ENCODE peak calls at places on chromosomes 7 and 10, in five cellular contexts. X is thyroid gland, P is ovary, T is upper lobe of left lung, D is psoas muscle. M is an unnamed sample.

GRCh38 chr10:49280001-49280408 is 19.0 kb upstream of the C10orf71 start:
- DNase-seq in X (no peak), D (no peak), T (no peak), P (no peak), M (no peak)

GRCh38 chr10:127117125-127117524 is 79.3 kb downstream of the INSYN2A start:
- DNase-seq in P (peak; percentile 42), T (no peak), D (no peak), X (peak; percentile 71), M (peak; percentile 67)

GRCh38 chr10:79184649-79185048 is 115.9 kb downstream of the ZMIZ1 start:
- DNase-seq in T (no peak), D (no peak), P (no peak), X (no peak), M (no peak)

GRCh38 chr10:23291551-23292334 is 52.9 kb downstream of the C10orf67 start:
- DNase-seq in D (no peak), T (peak; percentile 45), P (no peak), X (no peak), M (no peak)

GRCh38 chr10:58756126-58756525 is 243.5 kb downstream of the BICC1 start:
- DNase-seq in X (no peak), D (no peak), P (no peak), T (no peak), M (no peak)

GRCh38 chr7:109879429-109879828 is 1211.5 kb upstream of the LRRN3 start:
- DNase-seq in X (no peak), T (no peak), D (no peak), P (no peak), M (no peak)

GRCh38 chr7:51827641-51828040 is 511.0 kb upstream of the COBL start:
- DNase-seq in T (no peak), D (no peak), P (no peak), X (no peak), M (no peak)

GRCh38 chr10:92830478-92831389 is 17.6 kb upstream of the EXOC6 start:
- DNase-seq in X (no peak), P (no peak), T (no peak), D (no peak), M (no peak)

GRCh38 chr7:140684066-140684950 is 11.6 kb downstream of the ADCK2 start:
- DNase-seq in P (no peak), D (no peak), T (peak; percentile 66), X (no peak), M (no peak)

GRCh38 chr7:18345641-18346234 is 149.8 kb upstream of the HDAC9 start:
- DNase-seq in D (no peak), T (no peak), X (peak; percentile 32), P (peak; percentile 17), M (peak; percentile 46)

GRCh38 chr10:68561804-68562649 is 1.9 kb downstream of the TET1 start:
- DNase-seq in D (no peak), P (peak; percentile 36), T (peak; percentile 74), X (peak; percentile 55), M (no peak)

GRCh38 chr10:30781571-30782542 is 152.3 kb upstream of the LYZL2 start:
- DNase-seq in X (no peak), P (no peak), D (no peak), T (peak; percentile 57), M (no peak)

GRCh38 chr7:5422324-5423271 is 1.0 kb downstream of the TNRC18 start:
- DNase-seq in D (peak; percentile 56), P (peak; percentile 43), T (peak; percentile 85), X (peak; percentile 26), M (no peak)

GRCh38 chr10:130111115-130111847 is 651 bp upstream of the C10orf143 start:
- DNase-seq in T (peak; percentile 94), P (peak; percentile 96), D (peak; percentile 97), X (peak; percentile 97), M (peak; percentile 98)

GRCh38 chr10:130110236-130111114 is at the start of gene C10orf143:
- DNase-seq in P (peak; percentile 98), D (peak; percentile 99), T (peak; percentile 100), X (peak; percentile 99), M (peak; percentile 92)

GRCh38 chr10:130112821-130113220 is 2.2 kb upstream of the C10orf143 start:
- DNase-seq in D (no peak), X (no peak), T (no peak), P (no peak), M (no peak)

GRCh38 chr10:130109796-130110235 is 814 bp downstream of the C10orf143 start:
- DNase-seq in D (peak; percentile 68), T (no peak), P (peak; percentile 85), X (peak; percentile 77), M (peak; percentile 89)

DNA sequence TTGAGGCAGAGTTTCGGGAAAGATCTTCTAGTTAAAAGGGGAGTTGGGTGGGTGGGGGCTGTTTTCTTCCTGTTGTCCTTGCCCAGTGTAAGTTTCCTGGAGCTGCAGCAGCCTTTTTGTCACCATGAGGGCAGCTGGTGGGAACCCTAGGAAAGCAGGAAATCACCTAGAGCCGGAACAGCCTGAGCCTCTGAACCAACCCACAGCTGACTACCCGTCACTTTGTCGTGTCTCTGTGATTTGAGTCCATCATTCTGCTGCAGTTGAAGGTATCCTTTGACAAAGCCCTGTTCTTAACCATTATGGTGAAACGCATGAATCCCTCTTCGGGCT is 1.2 kb upstream of the C10orf143 start:
- DNase-seq in P (no peak), T (no peak), X (no peak), D (no peak), M (peak; percentile 30)
- H3K4me3 ChIP-seq in P (peak overlapping the region; percentile 86), T (peak overlapping the region; percentile 75), X (peak overlapping the region; percentile 85), D (peak overlapping the region; percentile 74), M (peak overlapping the region; percentile 97)

GRCh38 chr7:28725045-28725630 is 233.0 kb downstream of the TRIL start:
- DNase-seq in P (no peak), X (no peak), D (no peak), T (no peak), M (no peak)
- H3K4me3 ChIP-seq in P (no peak overlapping the region), X (no peak overlapping the region), D (no peak overlapping the region), T (no peak overlapping the region), M (no peak overlapping the region)

GRCh38 chr7:137840183-137840779 is 6.5 kb downstream of the DGKI start:
- DNase-seq in P (no peak), T (no peak), X (no peak), D (no peak), M (no peak)
- H3K4me3 ChIP-seq in P (no peak overlapping the region), T (no peak overlapping the region), X (no peak overlapping the region), D (no peak overlapping the region), M (no peak overlapping the region)

GRCh38 chr10:15295540-15296325 is 75.4 kb downstream of the FAM171A1 start:
- DNase-seq in X (no peak), P (no peak), T (no peak), D (no peak), M (no peak)

GRCh38 chr10:15290150-15290549 is 80.9 kb downstream of the FAM171A1 start:
- DNase-seq in X (no peak), P (no peak), T (no peak), D (no peak), M (no peak)

GRCh38 chr10:15290671-15291070 is 80.4 kb downstream of the FAM171A1 start:
- DNase-seq in X (no peak), T (no peak), D (no peak), P (no peak), M (no peak)

GRCh38 chr10:15300145-15300544 is 70.9 kb downstream of the FAM171A1 start:
- DNase-seq in P (no peak), T (no peak), D (no peak), X (no peak), M (no peak)

DNA sequence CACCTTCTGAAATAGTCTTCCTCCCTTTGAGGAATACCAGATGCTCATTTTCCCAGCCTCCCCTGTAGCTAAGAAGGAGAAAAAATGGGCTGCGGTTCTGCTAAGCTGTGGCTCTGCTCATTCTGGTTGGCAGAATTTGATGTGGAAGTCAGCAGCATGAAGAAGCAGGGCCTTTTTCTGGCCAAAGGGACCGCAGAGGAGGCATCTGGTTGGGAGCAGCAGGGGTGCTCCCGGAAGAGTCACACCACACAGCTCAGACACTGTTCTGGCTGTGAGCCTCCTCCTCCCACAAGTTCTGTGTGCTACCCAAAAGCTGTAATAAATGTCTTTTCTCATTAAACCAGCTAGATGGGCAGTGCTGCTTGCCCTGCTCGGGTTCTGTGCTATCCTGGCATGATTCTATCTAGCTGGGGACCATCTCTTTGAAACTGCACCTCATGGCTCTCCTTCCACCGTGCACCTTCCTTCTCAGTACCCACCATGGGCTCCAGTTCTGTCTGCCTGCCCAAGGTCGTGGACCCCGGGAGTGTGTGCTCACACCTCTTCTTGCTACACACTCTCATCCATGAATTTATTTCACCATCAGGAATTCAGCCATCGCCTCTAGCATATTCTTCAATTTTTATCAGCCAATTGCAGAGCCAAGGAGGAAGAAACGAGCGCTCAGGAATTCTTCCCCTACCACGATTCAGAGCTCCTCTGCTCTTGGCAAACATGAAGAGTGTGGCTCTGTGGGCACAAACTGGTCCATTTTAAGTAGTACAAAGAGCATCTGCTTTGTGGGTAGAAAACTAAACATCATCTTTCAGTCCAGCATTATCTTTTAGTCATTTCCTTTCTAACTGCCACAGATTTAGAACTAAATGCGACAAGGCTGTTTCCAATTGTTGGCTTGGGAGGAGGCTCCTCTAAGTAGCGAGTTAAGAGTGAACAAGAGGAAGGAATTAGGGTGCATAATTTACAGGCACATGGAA is 76.9 kb downstream of the FAM171A1 start:
- DNase-seq in T (no peak), X (no peak), D (no peak), P (no peak), M (peak; percentile 4)
- H3K4me3 ChIP-seq in T (no peak overlapping the region), X (no peak overlapping the region), D (no peak overlapping the region), P (no peak overlapping the region), M (no peak overlapping the region)

DNA sequence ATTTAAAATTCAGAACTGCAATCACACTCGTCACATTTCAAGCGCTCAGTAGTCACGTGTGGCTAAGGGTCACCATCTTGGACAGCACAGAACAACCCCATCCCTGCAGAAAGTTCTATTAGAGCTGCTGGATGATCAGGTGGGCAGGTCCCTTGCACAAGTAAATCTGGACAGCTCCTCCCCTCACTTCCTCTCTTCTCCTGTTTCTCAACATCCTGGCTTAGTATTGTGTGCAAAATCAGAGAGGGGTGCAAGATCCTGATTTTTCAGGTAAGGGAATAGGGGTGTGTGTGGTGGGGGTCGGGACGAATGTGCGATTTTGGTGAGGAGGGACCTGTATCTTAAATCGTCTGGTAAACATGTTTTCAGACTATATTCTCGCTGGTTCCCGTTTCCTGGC is at the start of gene GIMAP4:
- DNase-seq in D (no peak), T (no peak), P (no peak), X (no peak), M (no peak)
- H3K4me3 ChIP-seq in D (peak within 1 kb of the TSS; percentile 66), T (peak within 1 kb of the TSS; percentile 64), P (peak within 1 kb of the TSS; percentile 17), X (peak within 1 kb of the TSS; percentile 23), M (peak within 1 kb of the TSS; percentile 44)

DNA sequence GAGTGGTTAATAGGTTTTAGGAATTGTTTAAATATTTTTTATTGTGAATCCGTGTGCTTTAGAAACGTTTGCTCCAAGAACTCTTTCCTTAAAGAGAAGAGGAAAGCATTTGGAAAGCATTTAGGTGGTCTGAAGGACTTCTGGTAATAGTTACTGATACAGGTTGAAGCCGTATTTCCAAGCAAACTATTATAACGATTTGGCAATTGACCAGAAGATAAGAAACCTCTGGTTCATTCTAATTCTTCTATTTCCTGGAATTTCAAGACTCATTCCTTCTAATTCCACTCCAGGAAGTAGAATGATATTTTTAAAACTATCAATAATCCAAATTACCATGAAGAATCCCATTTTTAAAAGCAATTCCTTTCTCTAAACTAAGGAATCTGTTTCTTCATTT is 158.9 kb upstream of the AGR3 start:
- DNase-seq in T (no peak), X (no peak), D (no peak), P (no peak), M (no peak)
- H3K4me3 ChIP-seq in T (no peak overlapping the region), X (no peak overlapping the region), D (no peak overlapping the region), P (no peak overlapping the region), M (no peak overlapping the region)